ENCODE peak calls at places on chromosomes 11 and 22, in seven cellular contexts. R is HS-27A, J is right lobe of liver, G is lower leg skin, W is neural crest cell, Q is Ammon's horn, C is C1 segment of cervical spinal cord. O is an unnamed sample.

GRCh38 chr11:58968251-58968711 is 29.0 kb downstream of the GLYATL1 start:
- DNase-seq in C (no peak), R (no peak), J (peak; percentile 67), G (no peak), W (no peak), Q (no peak), O (no peak)

GRCh38 chr11:31106326-31106725 is 263.2 kb downstream of the DCDC1 start:
- DNase-seq in C (no peak), R (no peak), G (no peak), Q (no peak), W (no peak), J (no peak), O (peak; percentile 46)

GRCh38 chr11:68890490-68891231 is 13.0 kb downstream of the MRPL21 start:
- DNase-seq in Q (peak; percentile 81), G (peak; percentile 84), R (no peak), W (no peak), J (peak; percentile 90), C (peak; percentile 19), O (no peak)

GRCh38 chr22:35150163-35151107 is 84.5 kb downstream of the ISX start:
- DNase-seq in C (peak; percentile 0), W (peak; percentile 87), G (peak; percentile 28), Q (peak; percentile 52), R (peak; percentile 7), J (peak; percentile 60), O (peak; percentile 91)

GRCh38 chr11:75781296-75781695 is 12.7 kb downstream of the DGAT2 start:
- DNase-seq in J (peak; percentile 35), C (no peak), G (no peak), W (no peak), Q (no peak), R (no peak), O (no peak)

GRCh38 chr11:106697058-106697457 is 321.2 kb downstream of the GUCY1A2 start:
- DNase-seq in W (no peak), C (no peak), R (no peak), G (no peak), J (no peak), Q (no peak), O (no peak)

GRCh38 chr11:116545912-116546311 is 226.9 kb downstream of the BUD13 start:
- DNase-seq in J (no peak), R (no peak), W (no peak), Q (no peak), G (no peak), C (no peak), O (no peak)

GRCh38 chr22:23580586-23581251 is 629 bp upstream of the IGLL1 start:
- DNase-seq in J (no peak), Q (no peak), W (no peak), G (no peak), R (no peak), C (no peak), O (no peak)

GRCh38 chr22:38751422-38752346 is 4.1 kb downstream of the SUN2 start:
- DNase-seq in W (no peak), R (no peak), Q (peak; percentile 73), J (peak; percentile 72), C (no peak), G (peak; percentile 43), O (no peak)

GRCh38 chr22:37229012-37229804 is 14.9 kb downstream of the RAC2 start:
- DNase-seq in W (no peak), Q (no peak), J (no peak), G (no peak), C (no peak), R (no peak), O (no peak)

GRCh38 chr11:6353367-6353987 is 33.2 kb upstream of the CAVIN3 start:
- DNase-seq in Q (peak; percentile 56), G (peak; percentile 25), R (no peak), J (peak; percentile 75), W (peak; percentile 57), C (no peak), O (peak; percentile 57)

GRCh38 chr11:108511851-108512474 is 13.8 kb upstream of the POGLUT3 start:
- DNase-seq in R (no peak), C (no peak), W (no peak), G (no peak), J (no peak), Q (no peak), O (no peak)

GRCh38 chr11:29190313-29190712 is 826.5 kb downstream of the KCNA4 start:
- DNase-seq in J (no peak), C (no peak), Q (no peak), W (no peak), G (no peak), R (no peak), O (no peak)

GRCh38 chr11:15106201-15106965 is 8.3 kb upstream of the INSC start:
- DNase-seq in Q (no peak), C (no peak), G (no peak), J (no peak), R (peak; percentile 8), W (no peak), O (no peak)

GRCh38 chr11:46281374-46281831 is 3.9 kb downstream of the CREB3L1 start:
- DNase-seq in W (no peak), G (no peak), Q (no peak), C (no peak), R (peak; percentile 48), J (no peak), O (no peak)

GRCh38 chr11:11895672-11896071 is 53.9 kb downstream of the USP47 start:
- DNase-seq in J (no peak), C (no peak), Q (no peak), R (no peak), W (no peak), G (no peak), O (no peak)

GRCh38 chr22:44050766-44051747 is 27.0 kb downstream of the PARVB start:
- DNase-seq in R (no peak), W (no peak), G (no peak), Q (no peak), J (no peak), C (no peak), O (no peak)

GRCh38 chr11:120651396-120651795 is 139.8 kb downstream of the GRIK4 start:
- DNase-seq in G (no peak), J (no peak), C (no peak), R (no peak), W (no peak), Q (no peak), O (no peak)

GRCh38 chr22:47515384-47516125 is 753.1 kb downstream of the TBC1D22A start:
- DNase-seq in J (no peak), Q (peak; percentile 8), W (no peak), R (no peak), G (no peak), C (no peak), O (no peak)

GRCh38 chr11:9753031-9753430 is 89.2 kb downstream of the SWAP70 start:
- DNase-seq in C (no peak), R (no peak), Q (no peak), G (no peak), J (no peak), W (no peak), O (no peak)

GRCh38 chr22:25366408-25366807 is 147.0 kb downstream of the CRYBB2 start:
- DNase-seq in G (no peak), Q (no peak), R (no peak), W (no peak), C (no peak), J (no peak), O (no peak)

O was measured in glutamatergic neuron.